ENCODE peak calls at places on chromosomes 11 and 22, in six cellular contexts. C, U, X, I, M and D are unnamed samples.

GRCh38 chr11:13692172-13692571 is 23.7 kb downstream of the FAR1 start:
- DNase-seq in C (no peak), U (no peak), X (peak; percentile 74), I (no peak), M (peak; percentile 13), D (no peak)

GRCh38 chr11:64650923-64651523 is 60.0 kb downstream of the SLC22A12 start:
- DNase-seq in C (no peak), U (no peak), X (peak; percentile 19), I (no peak), M (peak; percentile 42), D (peak; percentile 59)

GRCh38 chr22:39148024-39148726 is 4.3 kb downstream of the CBX7 start:
- DNase-seq in C (no peak), U (no peak), X (no peak), I (no peak), M (no peak), D (no peak)

GRCh38 chr22:36858966-36859365 is 1.8 kb upstream of the NCF4 start:
- DNase-seq in C (no peak), U (no peak), X (no peak), I (no peak), M (no peak), D (no peak)

GRCh38 chr11:110075087-110075821 is 17.9 kb upstream of the ZC3H12C start:
- DNase-seq in C (no peak), U (no peak), X (no peak), I (no peak), M (no peak), D (no peak)

GRCh38 chr11:119788096-119788883 is 59.3 kb upstream of the NECTIN1 start:
- DNase-seq in C (no peak), U (no peak), X (no peak), I (no peak), M (no peak), D (no peak)

GRCh38 chr11:33125025-33125424 is 36.3 kb downstream of the CSTF3 start:
- DNase-seq in C (no peak), U (no peak), X (no peak), I (no peak), M (no peak), D (no peak)

GRCh38 chr11:75344761-75345454 is 6.6 kb downstream of the ARRB1 start:
- DNase-seq in C (no peak), U (no peak), X (peak; percentile 32), I (peak; percentile 12), M (no peak), D (no peak)

GRCh38 chr11:35006389-35007128 is 90.1 kb downstream of the PDHX start:
- DNase-seq in C (no peak), U (peak; percentile 8), X (no peak), I (no peak), M (no peak), D (no peak)

GRCh38 chr22:26674211-26675190 is 17.1 kb downstream of the MIAT start:
- DNase-seq in C (no peak), U (no peak), X (peak; percentile 41), I (peak; percentile 22), M (no peak), D (no peak)

GRCh38 chr11:27055065-27055682 is 14.6 kb downstream of the BBOX1 start:
- DNase-seq in C (no peak), U (no peak), X (peak; percentile 78), I (no peak), M (no peak), D (no peak)

GRCh38 chr11:95065336-95065735 is 1.4 kb upstream of the SRSF8 start:
- DNase-seq in C (no peak), U (no peak), X (peak; percentile 87), I (peak; percentile 83), M (no peak), D (no peak)

GRCh38 chr11:62898027-62898426 is 17.3 kb downstream of the SLC3A2 start:
- DNase-seq in C (no peak), U (no peak), X (no peak), I (no peak), M (no peak), D (no peak)

GRCh38 chr22:19086944-19087343 is 35.3 kb downstream of the DGCR2 start:
- DNase-seq in C (no peak), U (no peak), X (no peak), I (no peak), M (no peak), D (peak; percentile 47)

GRCh38 chr11:70078796-70079616 is 889 bp downstream of the ANO1 start:
- DNase-seq in C (no peak), U (no peak), X (no peak), I (no peak), M (no peak), D (no peak)